ENCODE peak calls at places on chromosomes 3 and 15, in seven cellular contexts. T, S, N, H, V, Y and W are unnamed samples.
A peak's percentile ranks its signal among the peaks of the same experiment; 100 is the strongest.

GRCh38 chr3:43792904-43793303 is 102.2 kb downstream of the ABHD5 start:
- DNase-seq in T (no peak), S (no peak), N (no peak), H (no peak), V (no peak), Y (no peak), W (no peak)

GRCh38 chr3:108897883-108898282 is 55.8 kb downstream of the GUCA1C start:
- DNase-seq in T (no peak), S (no peak), N (no peak), H (no peak), V (no peak), Y (no peak), W (no peak)

GRCh38 chr3:77259701-77260100 is 219.8 kb downstream of the ROBO2 start:
- DNase-seq in T (peak; percentile 21), S (no peak), N (no peak), H (no peak), V (no peak), Y (no peak), W (no peak)

GRCh38 chr3:109325657-109326056 is 9.3 kb upstream of the DPPA2 start:
- DNase-seq in T (no peak), S (no peak), N (no peak), H (no peak), V (no peak), Y (no peak), W (no peak)

GRCh38 chr3:142273501-142273900 is 48.1 kb upstream of the GK5 start:
- DNase-seq in T (no peak), S (no peak), N (no peak), H (no peak), V (no peak), Y (peak; percentile 6), W (no peak)

GRCh38 chr3:197023998-197024651 is 5.5 kb downstream of the MELTF start:
- DNase-seq in T (no peak), S (no peak), N (no peak), H (no peak), V (no peak), Y (no peak), W (no peak)

GRCh38 chr3:189099505-189100290 is 72.1 kb upstream of the TPRG1 start:
- DNase-seq in T (no peak), S (no peak), N (no peak), H (peak; percentile 50), V (no peak), Y (no peak), W (no peak)

GRCh38 chr3:54827766-54828165 is 100.1 kb downstream of the LRTM1 start:
- DNase-seq in T (no peak), S (no peak), N (no peak), H (no peak), V (no peak), Y (no peak), W (no peak)

GRCh38 chr15:54298396-54298795 is 320.2 kb downstream of the UNC13C start:
- DNase-seq in T (no peak), S (no peak), N (no peak), H (no peak), V (no peak), Y (no peak), W (no peak)

GRCh38 chr3:138862531-138862923 is 27.8 kb upstream of the PIK3CB start:
- DNase-seq in T (peak; percentile 26), S (peak; percentile 10), N (no peak), H (no peak), V (no peak), Y (no peak), W (peak; percentile 12)

GRCh38 chr3:177057768-177058167 is 139.5 kb downstream of the TBL1XR1 start:
- DNase-seq in T (no peak), S (peak; percentile 14), N (no peak), H (no peak), V (no peak), Y (no peak), W (no peak)

GRCh38 chr15:59232476-59232875 is 25.8 kb downstream of the LDHAL6B start:
- DNase-seq in T (no peak), S (peak; percentile 95), N (no peak), H (no peak), V (no peak), Y (no peak), W (no peak)

GRCh38 chr15:39415634-39416033 is 165.2 kb upstream of the THBS1 start:
- DNase-seq in T (no peak), S (no peak), N (no peak), H (no peak), V (no peak), Y (no peak), W (no peak)

GRCh38 chr3:112101946-112102345 is 15.8 kb downstream of the C3orf52 start:
- DNase-seq in T (no peak), S (peak; percentile 92), N (no peak), H (no peak), V (no peak), Y (no peak), W (no peak)

GRCh38 chr3:112084980-112085697 is 1.1 kb upstream of the C3orf52 start:
- DNase-seq in T (peak; percentile 56), S (no peak), N (no peak), H (no peak), V (no peak), Y (no peak), W (no peak)

GRCh38 chr3:149077638-149078037 is 8.7 kb downstream of the HLTF start:
- DNase-seq in T (no peak), S (peak; percentile 33), N (no peak), H (no peak), V (no peak), Y (no peak), W (no peak)

GRCh38 chr3:31615071-31615875 is 82.5 kb downstream of the STT3B start:
- DNase-seq in T (no peak), S (no peak), N (no peak), H (no peak), V (no peak), Y (no peak), W (no peak)

GRCh38 chr3:20573175-20573574 is 387.2 kb upstream of the SGO1 start:
- DNase-seq in T (no peak), S (peak; percentile 92), N (no peak), H (no peak), V (no peak), Y (no peak), W (no peak)

GRCh38 chr3:20575153-20575552 is 389.1 kb upstream of the SGO1 start:
- DNase-seq in T (no peak), S (peak; percentile 83), N (no peak), H (no peak), V (no peak), Y (no peak), W (no peak)

GRCh38 chr3:20572473-20572872 is 386.5 kb upstream of the SGO1 start:
- DNase-seq in T (no peak), S (no peak), N (no peak), H (no peak), V (no peak), Y (no peak), W (no peak)

GRCh38 chr3:20574746-20575145 is 388.7 kb upstream of the SGO1 start:
- DNase-seq in T (no peak), S (peak; percentile 94), N (no peak), H (no peak), V (no peak), Y (no peak), W (no peak)

GRCh38 chr3:20576228-20576627 is 390.2 kb upstream of the SGO1 start:
- DNase-seq in T (no peak), S (no peak), N (no peak), H (no peak), V (no peak), Y (no peak), W (no peak)
- TF ChIP-seq CTCF in T (no peak), S (no peak), N (no peak), H (no peak), V (no peak), Y (no peak), W (no peak)

DNA sequence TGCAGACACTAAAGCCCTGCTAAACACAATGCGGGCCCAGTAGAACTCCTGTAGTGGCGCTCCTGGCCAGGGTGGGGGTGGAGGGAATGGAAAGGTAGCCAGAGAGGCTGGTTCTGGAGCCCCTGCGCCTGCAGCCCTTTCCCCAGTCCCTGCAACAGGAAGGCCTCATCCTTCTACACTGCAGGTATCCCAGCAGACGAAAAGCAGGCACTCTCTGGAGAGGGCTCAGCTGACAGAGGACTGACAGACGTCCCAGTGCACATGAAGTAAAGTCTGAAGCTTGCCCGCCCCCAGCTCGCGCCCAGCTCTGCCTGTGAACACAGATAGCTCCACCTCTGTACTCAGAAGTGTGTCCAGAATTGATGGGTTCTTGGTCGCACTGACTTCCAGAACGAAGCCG is 46.0 kb downstream of the NSMCE3 start:
- DNase-seq in T (no peak), S (no peak), N (no peak), H (no peak), V (no peak), Y (no peak), W (no peak)
- TF ChIP-seq CTCF in T (no peak), S (no peak), N (no peak), H (no peak), V (no peak), Y (no peak), W (no peak)

DNA sequence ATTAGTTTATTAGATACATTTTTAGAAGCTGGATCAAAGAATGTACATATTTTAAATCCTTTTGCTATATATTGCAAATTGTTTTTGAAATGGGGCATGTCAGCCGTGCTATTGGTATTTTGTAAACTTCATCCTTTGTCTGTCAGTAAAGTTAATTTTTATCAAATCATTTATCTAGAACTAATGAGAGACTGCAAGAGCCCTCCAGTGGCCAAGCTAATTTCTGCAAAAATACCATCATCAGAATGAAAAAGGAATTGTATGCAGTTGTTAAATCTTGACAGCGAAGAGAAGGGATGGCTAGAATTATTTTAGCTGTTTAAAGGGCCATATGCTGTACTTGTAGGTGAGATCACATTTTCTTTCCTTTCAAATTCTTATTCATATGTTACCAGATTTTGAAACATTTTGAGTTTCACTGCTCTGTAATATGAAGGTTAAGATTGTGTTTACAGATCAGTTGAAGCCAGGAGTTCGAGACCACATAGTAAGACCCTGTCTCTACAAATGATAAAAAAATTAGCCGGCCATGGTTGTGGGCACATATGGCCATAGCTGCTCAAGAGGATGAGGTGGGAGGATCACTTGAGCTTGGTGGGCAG is 8.1 kb upstream of the CLDN11 start:
- DNase-seq in T (no peak), S (no peak), N (no peak), H (no peak), V (no peak), Y (no peak), W (no peak)
- TF ChIP-seq CTCF in T (peak; percentile 38), S (peak; percentile 55), N (no peak), H (peak; percentile 56), V (peak; percentile 75), Y (peak; percentile 65), W (peak; percentile 26)

DNA sequence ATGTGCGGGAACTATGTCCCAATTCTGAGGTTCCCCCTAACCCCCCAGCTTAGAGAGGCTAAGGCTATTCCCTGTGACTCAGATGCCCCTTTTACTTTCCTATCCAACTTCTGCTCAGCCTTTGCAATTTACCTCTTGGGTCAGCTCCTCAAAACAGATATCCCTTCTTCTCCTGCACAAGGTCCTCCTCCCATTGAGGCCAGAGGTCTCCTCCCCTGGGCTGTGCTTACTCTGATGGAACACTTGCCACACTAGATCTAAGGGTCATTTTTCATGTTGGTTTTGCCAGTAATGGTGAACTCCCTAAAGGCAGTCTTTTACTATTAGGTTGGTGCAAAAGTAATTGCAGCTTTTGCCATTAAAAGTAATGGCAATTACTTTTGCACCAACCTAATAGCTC is 41.6 kb upstream of the XIRP1 start:
- DNase-seq in T (no peak), S (no peak), N (no peak), H (no peak), V (no peak), Y (no peak), W (no peak)
- TF ChIP-seq CTCF in T (no peak), S (no peak), N (no peak), H (no peak), V (no peak), Y (no peak), W (no peak)

GRCh38 chr15:90143176-90143655 is 40.9 kb upstream of the IDH2 start:
- DNase-seq in T (peak; percentile 85), S (peak; percentile 14), N (no peak), H (peak; percentile 50), V (no peak), Y (peak; percentile 67), W (peak; percentile 89)
- TF ChIP-seq CTCF in T (peak; percentile 84), S (peak; percentile 54), N (no peak), H (peak; percentile 71), V (peak; percentile 57), Y (peak; percentile 84), W (peak; percentile 62)